ENCODE peak calls at places on chromosomes 12 and 14, in four cellular contexts. Y is CD8-positive, alpha-beta memory T cell; S is uterus; V is adrenal gland. F is an unnamed sample.
A peak's percentile ranks its signal among the peaks of the same experiment; 100 is the strongest.

GRCh38 chr12:42097971-42098370 is 46.7 kb downstream of the GXYLT1 start:
- DNase-seq in Y (peak; percentile 67), S (no peak), V (no peak), F (peak; percentile 76)

GRCh38 chr12:105355752-105356151 is 25.3 kb downstream of the C12orf75 start:
- DNase-seq in Y (no peak), S (no peak), V (no peak), F (no peak)

GRCh38 chr12:24530689-24531088 is 418.2 kb downstream of the BCAT1 start:
- DNase-seq in Y (no peak), S (no peak), V (no peak), F (no peak)

GRCh38 chr14:101469382-101470251 is 91.7 kb upstream of the DIO3 start:
- DNase-seq in Y (no peak), S (peak; percentile 12), V (peak; percentile 12), F (no peak)

GRCh38 chr14:99568567-99569560 is 35.1 kb downstream of the CCDC85C start:
- DNase-seq in Y (no peak), S (no peak), V (no peak), F (no peak)

GRCh38 chr12:104671407-104672095 is 214.8 kb downstream of the CHST11 start:
- DNase-seq in Y (peak; percentile 65), S (peak; percentile 68), V (peak; percentile 93), F (peak; percentile 97)

GRCh38 chr14:100824156-100824555 is 1.8 kb upstream of the MEG3 start:
- DNase-seq in Y (no peak), S (no peak), V (peak; percentile 50), F (no peak)

GRCh38 chr12:127411141-127411915 is 855.6 kb upstream of the TMEM132C start:
- DNase-seq in Y (no peak), S (no peak), V (no peak), F (no peak)

GRCh38 chr12:49543221-49543913 is 4.5 kb downstream of the KCNH3 start:
- DNase-seq in Y (no peak), S (no peak), V (no peak), F (no peak)

GRCh38 chr14:34835312-34835711 is 39.8 kb downstream of the BAZ1A start:
- DNase-seq in Y (no peak), S (no peak), V (no peak), F (no peak)
- H3K4me1 ChIP-seq in Y (peaks cover 32% of the 10 kb centered on the region), S (no peaks in the 10 kb centered on the region), V (no peaks in the 10 kb centered on the region), F (peaks cover 39% of the 10 kb centered on the region)

GRCh38 chr14:23405096-23405495 is 3.0 kb downstream of the MYH6 start:
- DNase-seq in Y (no peak), S (no peak), V (no peak), F (no peak)

GRCh38 chr14:23404331-23404900 is 3.7 kb downstream of the MYH6 start:
- DNase-seq in Y (no peak), S (no peak), V (no peak), F (no peak)

GRCh38 chr14:23406244-23406643 is 1.8 kb downstream of the MYH6 start:
- DNase-seq in Y (no peak), S (no peak), V (no peak), F (no peak)

GRCh38 chr14:23406725-23407355 is 1.2 kb downstream of the MYH6 start:
- DNase-seq in Y (no peak), S (no peak), V (no peak), F (no peak)

DNA sequence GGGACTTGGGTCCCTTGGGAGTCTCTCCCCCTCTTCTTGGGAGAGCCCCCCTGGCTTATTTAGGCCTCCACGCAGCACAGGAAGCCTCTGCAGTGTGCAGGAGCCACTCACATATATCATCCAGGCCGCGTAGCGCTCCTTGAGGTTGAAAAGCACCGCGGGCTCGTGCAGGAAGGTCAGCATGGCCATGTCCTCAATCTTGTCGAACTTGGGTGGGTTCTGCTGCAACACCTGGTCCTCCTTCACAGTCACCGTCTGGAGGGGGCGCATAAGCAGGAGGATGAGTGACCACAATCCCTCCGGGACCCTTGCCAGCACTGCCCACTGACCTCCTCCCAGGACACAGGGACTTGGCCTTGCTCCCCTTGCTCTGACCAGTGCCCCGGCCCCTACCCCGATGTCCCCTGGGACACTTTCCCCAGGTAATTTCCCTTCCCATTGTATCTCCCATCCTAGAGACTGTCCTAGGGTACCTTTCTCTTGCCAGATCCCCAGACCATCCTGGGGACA is 2.5 kb downstream of the MYH6 start:
- DNase-seq in Y (no peak), S (no peak), V (no peak), F (no peak)
- H3K9me3 ChIP-seq in Y (no peaks in the 10 kb centered on the region), S (no peaks in the 10 kb centered on the region), V (no peaks in the 10 kb centered on the region), F (no peaks in the 10 kb centered on the region)

DNA sequence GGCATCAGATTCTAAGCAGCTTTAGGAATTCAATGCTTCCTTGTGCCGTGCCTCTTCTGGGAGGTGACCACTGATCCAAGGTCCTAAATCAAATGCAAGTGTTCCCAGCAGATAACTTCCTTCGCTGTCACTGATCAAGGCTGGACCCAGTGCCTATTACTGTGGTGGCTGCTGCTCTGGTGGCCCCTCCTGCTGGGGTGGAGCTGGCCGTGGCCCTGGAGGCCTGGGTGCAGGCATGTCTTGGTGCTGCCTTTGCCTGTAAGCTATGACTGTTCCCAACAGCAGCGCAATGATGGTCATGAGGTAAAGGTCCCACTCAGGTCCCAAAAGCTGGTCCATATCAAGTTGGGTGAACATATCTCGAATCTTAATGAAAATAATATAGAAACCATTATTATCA is 56.8 kb downstream of the SEL1L start:
- DNase-seq in Y (no peak), S (no peak), V (no peak), F (no peak)
- H3K4me1 ChIP-seq in Y (peaks cover 15% of the 10 kb centered on the region), S (no peaks in the 10 kb centered on the region), V (no peaks in the 10 kb centered on the region), F (peaks cover 16% of the 10 kb centered on the region)

GRCh38 chr14:38481939-38482678 is 226.2 kb upstream of the CLEC14A start:
- DNase-seq in Y (no peak), S (no peak), V (no peak), F (no peak)
- H3K9me3 ChIP-seq in Y (no peaks in the 10 kb centered on the region), S (no peaks in the 10 kb centered on the region), V (peaks cover 6% of the 10 kb centered on the region), F (no peaks in the 10 kb centered on the region)

DNA sequence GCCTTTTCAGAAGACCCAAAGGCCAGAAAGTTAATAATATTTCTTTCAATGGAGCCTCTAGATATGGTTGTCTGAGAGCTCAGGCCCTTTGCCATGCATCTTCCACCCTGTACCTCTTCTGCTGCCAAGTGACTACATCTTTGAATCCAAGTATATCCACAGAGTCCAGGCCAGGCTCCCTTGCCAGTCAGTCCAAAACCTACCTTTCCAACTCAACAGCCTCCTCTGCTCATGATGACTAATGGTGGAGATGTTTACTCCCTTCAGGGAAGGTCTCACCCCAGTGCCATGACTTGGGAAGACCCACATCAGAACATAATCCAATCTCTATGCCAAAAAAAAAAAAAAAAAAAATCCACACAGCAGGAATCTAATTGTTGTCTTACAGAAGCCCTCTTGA is 20.4 kb downstream of the TTC9 start:
- DNase-seq in Y (no peak), S (no peak), V (no peak), F (no peak)
- H3K4me1 ChIP-seq in Y (peaks cover 82% of the 10 kb centered on the region), S (no peaks in the 10 kb centered on the region), V (no peaks in the 10 kb centered on the region), F (peaks cover 70% of the 10 kb centered on the region)

DNA sequence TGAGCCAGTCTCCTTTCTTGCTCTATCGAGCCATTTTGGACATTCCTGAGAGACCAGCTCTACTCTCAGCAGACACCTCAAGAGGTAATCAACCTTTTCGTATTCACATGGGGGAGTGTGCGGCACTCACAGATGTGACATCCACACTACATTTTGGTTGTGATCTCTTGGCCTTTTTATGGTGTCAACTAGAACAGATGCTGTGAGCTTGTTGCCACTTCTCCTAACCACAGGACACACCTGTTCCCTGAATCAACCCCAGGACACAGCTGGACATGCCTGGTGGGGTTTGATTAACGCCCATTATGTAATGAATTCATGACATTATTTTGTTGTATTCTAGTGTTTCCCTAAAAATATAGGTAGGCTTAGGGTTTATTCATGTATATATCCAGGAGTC is 1143.6 kb downstream of the TMEM121 start:
- DNase-seq in Y (no peak), S (no peak), V (no peak), F (no peak)
- H3K9me3 ChIP-seq in Y (no peaks in the 10 kb centered on the region), S (no peaks in the 10 kb centered on the region), V (no peaks in the 10 kb centered on the region), F (no peaks in the 10 kb centered on the region)

GRCh38 chr14:93780811-93781210 is 7.5 kb downstream of the PRIMA1 start:
- DNase-seq in Y (no peak), S (no peak), V (no peak), F (no peak)
- H3K4me1 ChIP-seq in Y (no peaks in the 10 kb centered on the region), S (no peaks in the 10 kb centered on the region), V (no peaks in the 10 kb centered on the region), F (no peaks in the 10 kb centered on the region)